ENCODE peak calls at places on chromosomes 11 and 22, in seven cellular contexts. N is thyroid gland, X is thoracic aorta, S is Caco-2, Z is neural crest cell, D is kidney, B is kidney epithelial cell. W is an unnamed sample.

GRCh38 chr22:40414838-40415505 is 44.6 kb downstream of the SGSM3 start:
- DNase-seq in N (no peak), D (peak; percentile 73), S (no peak), X (no peak), B (no peak), Z (no peak), W (no peak)

GRCh38 chr11:72326151-72326842 is 82.3 kb upstream of the PHOX2A start:
- DNase-seq in Z (no peak), B (peak; percentile 31), X (no peak), S (no peak), N (no peak), D (no peak), W (no peak)

GRCh38 chr11:26465270-26465669 is 106.8 kb downstream of the MUC15 start:
- DNase-seq in S (no peak), N (no peak), D (no peak), Z (no peak), B (no peak), X (no peak), W (no peak)

GRCh38 chr11:66745356-66746235 is 16.6 kb upstream of the SPTBN2 start:
- DNase-seq in S (peak; percentile 66), X (no peak), Z (no peak), D (peak; percentile 79), N (peak; percentile 28), B (no peak), W (no peak)

GRCh38 chr11:131534031-131534430 is 163.6 kb downstream of the NTM start:
- DNase-seq in X (no peak), B (no peak), D (no peak), N (no peak), Z (no peak), S (no peak), W (no peak)

GRCh38 chr11:27717377-27717776 is 17.1 kb upstream of the BDNF start:
- DNase-seq in D (no peak), X (no peak), S (no peak), N (no peak), Z (no peak), B (no peak), W (no peak)

GRCh38 chr11:111097191-111097590 is 148.3 kb upstream of the POU2AF2 start:
- DNase-seq in N (peak; percentile 61), S (peak; percentile 76), B (no peak), D (peak; percentile 72), X (no peak), Z (no peak), W (no peak)

GRCh38 chr11:6357222-6357621 is 33.1 kb upstream of the SMPD1 start:
- DNase-seq in B (peak; percentile 62), Z (no peak), X (peak; percentile 76), S (no peak), D (no peak), N (no peak), W (no peak)

GRCh38 chr11:56509439-56509838 is 18.3 kb upstream of the OR5M8 start:
- DNase-seq in D (no peak), N (no peak), Z (no peak), B (no peak), X (no peak), S (no peak), W (no peak)

GRCh38 chr22:23888615-23889401 is 5.4 kb upstream of the MIF start:
- DNase-seq in D (no peak), Z (no peak), X (no peak), N (no peak), S (peak; percentile 44), B (no peak), W (no peak)
- TF ChIP-seq CTCF in D (no peak), Z (no peak), X (no peak), N (no peak), S (peak; percentile 48), B (no peak), W (no peak)

DNA sequence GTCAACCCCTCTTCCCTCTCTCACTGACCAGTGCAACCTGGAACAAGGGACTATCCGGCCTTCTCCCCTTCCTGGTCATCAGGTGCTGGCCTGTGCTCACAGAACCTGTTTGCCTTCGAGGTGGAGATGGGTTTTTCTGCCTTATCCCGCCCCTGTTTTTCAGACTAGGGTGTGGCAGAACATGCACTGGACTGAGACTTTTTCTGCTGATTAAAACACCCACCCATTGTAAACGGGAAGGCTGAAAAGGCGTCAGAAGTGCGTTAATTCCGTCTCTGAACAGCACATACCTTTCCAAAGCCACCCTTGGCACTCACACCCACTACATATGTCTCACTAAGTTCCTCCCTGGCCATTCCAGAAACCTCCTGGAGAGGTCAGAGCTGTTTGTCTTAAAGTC is 4.4 kb upstream of the B3GNT6 start:
- DNase-seq in X (no peak), S (no peak), Z (no peak), B (no peak), N (no peak), D (no peak), W (no peak)
- TF ChIP-seq CTCF in X (no peak), S (no peak), Z (no peak), B (no peak), N (no peak), D (no peak), W (no peak)

GRCh38 chr11:69562816-69563215 is 78.1 kb upstream of the CCND1 start:
- DNase-seq in Z (no peak), B (no peak), S (no peak), N (no peak), X (no peak), D (no peak), W (no peak)
- TF ChIP-seq CTCF in Z (no peak), B (no peak), S (no peak), N (no peak), X (no peak), D (no peak), W (no peak)

GRCh38 chr11:28951191-28951590 is 843.0 kb downstream of the METTL15 start:
- DNase-seq in B (no peak), Z (no peak), X (no peak), N (no peak), S (no peak), D (no peak), W (no peak)
- TF ChIP-seq CTCF in B (no peak), Z (no peak), X (no peak), N (no peak), S (no peak), D (no peak), W (no peak)

GRCh38 chr11:36564376-36565032 is 3.3 kb upstream of the RAG1 start:
- DNase-seq in D (no peak), S (peak; percentile 51), B (no peak), X (no peak), Z (peak; percentile 42), N (peak; percentile 74), W (peak; percentile 35)
- TF ChIP-seq CTCF in D (peak; percentile 81), S (peak; percentile 60), B (peak; percentile 69), X (peak; percentile 55), Z (peak; percentile 86), N (peak; percentile 84), W (peak; percentile 85)

GRCh38 chr22:20154602-20155183 is 3.8 kb upstream of the CCDC188 start:
- DNase-seq in Z (peak; percentile 23), B (no peak), S (peak; percentile 43), N (no peak), X (no peak), D (no peak), W (no peak)
- TF ChIP-seq CTCF in Z (no peak), B (peak; percentile 18), S (no peak), N (no peak), X (no peak), D (no peak), W (no peak)

DNA sequence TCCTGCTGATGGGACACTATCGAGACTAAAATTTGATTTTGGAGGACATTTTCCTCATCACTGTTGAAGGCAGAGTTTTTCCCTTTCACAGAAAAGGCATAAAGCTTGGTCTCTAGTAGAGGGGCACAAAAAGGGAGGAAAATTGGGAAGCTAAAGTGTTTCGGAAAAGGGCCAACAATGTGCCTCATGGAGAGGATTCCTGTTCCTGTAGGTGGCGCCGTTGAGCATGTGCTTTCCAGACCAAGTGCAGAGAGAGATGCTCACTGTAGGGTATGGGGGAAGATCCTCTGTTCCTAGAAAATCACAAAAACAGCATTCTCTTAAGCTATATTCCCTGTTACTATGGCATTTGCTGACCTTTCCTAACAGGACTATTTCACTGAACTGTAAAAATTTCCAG is 18.4 kb upstream of the OR4C5 start:
- DNase-seq in D (no peak), X (no peak), B (no peak), Z (no peak), N (no peak), S (no peak), W (no peak)
- TF ChIP-seq CTCF in D (no peak), X (no peak), B (no peak), Z (no peak), N (no peak), S (peak; percentile 26), W (no peak)